ENCODE peak calls at places on chromosomes 6 and 20, in five cellular contexts. J is GM12878, A is Panc1, D is GM23338, Y is upper lobe of left lung. L is an unnamed sample.

GRCh38 chr6:137715589-137716045 is 151.4 kb upstream of the TNFAIP3 start:
- ATAC-seq in J (no peak), A (no peak), D (no peak), Y (no peak), L (peak; percentile 31)

GRCh38 chr6:14360565-14360964 is 243.0 kb downstream of the CD83 start:
- ATAC-seq in J (no peak), A (no peak), D (no peak), Y (no peak), L (no peak)

GRCh38 chr20:11912013-11912663 is 5.6 kb upstream of the BTBD3 start:
- ATAC-seq in J (peak; percentile 80), A (no peak), D (peak; percentile 68), Y (peak; percentile 46), L (no peak)

GRCh38 chr6:509676-510075 is 118.1 kb downstream of the IRF4 start:
- ATAC-seq in J (no peak), A (no peak), D (no peak), Y (no peak), L (no peak)

GRCh38 chr20:2692886-2693285 is 306 bp downstream of the EBF4 start:
- ATAC-seq in J (no peak), A (peak; percentile 18), D (no peak), Y (no peak), L (peak; percentile 30)

GRCh38 chr6:25218346-25218745 is 60.8 kb upstream of the CARMIL1 start:
- ATAC-seq in J (no peak), A (no peak), D (peak; percentile 50), Y (no peak), L (no peak)

GRCh38 chr20:6053776-6054688 is at the start of gene LRRN4:
- ATAC-seq in J (no peak), A (peak; percentile 49), D (peak; percentile 64), Y (peak; percentile 27), L (no peak)

GRCh38 chr20:22921595-22922421 is 113.3 kb upstream of the SSTR4 start:
- ATAC-seq in J (no peak), A (no peak), D (no peak), Y (peak; percentile 51), L (no peak)

GRCh38 chr20:5230544-5230943 is 86.2 kb downstream of the PROKR2 start:
- ATAC-seq in J (no peak), A (no peak), D (no peak), Y (no peak), L (no peak)

GRCh38 chr6:4906293-4906941 is 97.4 kb downstream of the RPP40 start:
- ATAC-seq in J (peak; percentile 48), A (no peak), D (no peak), Y (no peak), L (no peak)

GRCh38 chr6:169167581-169168301 is 85.9 kb downstream of the THBS2 start:
- ATAC-seq in J (no peak), A (peak; percentile 25), D (no peak), Y (peak; percentile 78), L (no peak)

GRCh38 chr20:53608456-53609413 is 15.1 kb upstream of the ZNF217 start:
- ATAC-seq in J (no peak), A (no peak), D (peak; percentile 52), Y (peak; percentile 60), L (no peak)

GRCh38 chr6:166862978-166863530 is 93.3 kb downstream of the RNASET2 start:
- ATAC-seq in J (peak; percentile 63), A (peak; percentile 54), D (peak; percentile 63), Y (peak; percentile 24), L (peak; percentile 40)

GRCh38 chr6:160005861-160006540 is 37.1 kb downstream of the IGF2R start:
- ATAC-seq in J (no peak), A (no peak), D (peak; percentile 79), Y (peak; percentile 81), L (peak; percentile 62)

GRCh38 chr6:83119742-83120300 is 52.4 kb downstream of the DOP1A start:
- ATAC-seq in J (no peak), A (no peak), D (no peak), Y (no peak), L (no peak)

GRCh38 chr6:105917038-105917695 is 169.0 kb upstream of the PRDM1 start:
- ATAC-seq in J (no peak), A (no peak), D (no peak), Y (no peak), L (no peak)

GRCh38 chr6:20180935-20181334 is 31.3 kb downstream of the MBOAT1 start:
- ATAC-seq in J (peak; percentile 95), A (no peak), D (no peak), Y (no peak), L (no peak)

GRCh38 chr6:163707385-163708355 is 293.2 kb downstream of the QKI start:
- ATAC-seq in J (peak; percentile 71), A (no peak), D (no peak), Y (no peak), L (no peak)

GRCh38 chr6:21599074-21599639 is 5.6 kb downstream of the SOX4 start:
- ATAC-seq in J (no peak), A (no peak), D (no peak), Y (no peak), L (no peak)

GRCh38 chr6:21603516-21603952 is 10.0 kb downstream of the SOX4 start:
- ATAC-seq in J (peak; percentile 59), A (no peak), D (no peak), Y (no peak), L (no peak)

GRCh38 chr6:21601932-21602390 is 8.4 kb downstream of the SOX4 start:
- ATAC-seq in J (no peak), A (peak; percentile 42), D (peak; percentile 55), Y (no peak), L (no peak)

GRCh38 chr6:21598662-21599061 is 5.1 kb downstream of the SOX4 start:
- ATAC-seq in J (no peak), A (no peak), D (no peak), Y (no peak), L (no peak)

DNA sequence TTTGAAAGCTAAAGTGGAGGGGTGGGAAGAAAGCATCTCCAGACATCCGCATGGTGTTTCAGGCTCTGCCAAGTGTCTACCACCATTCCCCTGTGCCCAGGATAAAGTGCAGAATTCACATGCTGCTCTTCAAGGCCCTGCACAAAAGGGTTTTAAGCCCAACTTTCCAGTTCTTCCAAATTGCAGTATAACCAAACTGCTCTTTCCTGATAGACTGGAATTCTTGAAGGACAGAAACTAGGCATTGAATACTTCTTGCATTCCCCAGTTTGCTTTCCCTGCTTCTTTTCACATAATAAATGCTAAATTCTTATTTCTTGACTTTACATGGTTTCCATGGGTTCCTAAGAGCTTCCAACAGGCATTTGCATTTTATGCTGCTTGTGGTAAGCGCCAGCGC is 7.8 kb downstream of the SOX4 start:
- ATAC-seq in J (no peak), A (no peak), D (no peak), Y (no peak), L (no peak)
- TF ChIP-seq POLR2AphosphoS5 in J (no peak), A (no peak), D (no peak), Y (no peak), L (no peak)

DNA sequence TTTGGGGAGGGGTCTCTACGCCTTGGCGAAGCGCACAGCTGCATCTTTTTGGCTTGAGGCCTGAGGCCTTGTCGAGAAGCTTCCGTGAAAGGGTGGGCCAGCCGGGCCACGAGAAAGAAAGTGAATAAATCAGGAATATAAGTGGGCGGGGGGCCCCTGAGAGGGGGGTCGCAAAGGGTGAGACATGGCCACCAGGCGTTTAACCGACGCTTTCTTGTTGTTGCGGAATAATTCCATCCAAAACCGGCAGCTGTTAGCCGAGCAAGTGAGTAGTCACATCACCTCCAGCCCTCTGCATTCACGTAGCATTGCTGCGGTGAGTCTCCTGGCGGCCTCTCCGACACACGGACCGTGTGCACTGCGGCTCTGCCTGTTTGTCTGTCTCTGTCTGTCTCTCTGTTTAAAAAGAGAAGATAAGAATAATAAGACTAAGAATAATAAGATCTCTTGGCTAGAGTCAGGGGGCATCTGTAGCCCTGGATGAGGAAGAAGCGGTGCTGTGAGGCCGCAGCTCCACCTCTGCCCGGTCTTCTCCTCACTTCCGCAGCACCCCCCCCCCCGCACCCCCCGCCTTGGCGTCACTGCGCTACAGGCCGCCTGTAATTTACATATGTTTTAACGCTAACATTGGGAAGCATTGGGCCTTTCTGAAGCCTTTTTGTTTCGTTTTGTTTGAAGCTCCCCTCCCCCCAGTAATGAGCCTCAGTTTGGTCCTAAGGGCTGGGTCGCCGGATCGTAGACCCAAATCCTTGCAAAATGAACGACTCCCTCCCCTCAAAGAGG is 931 bp downstream of the STX16 start:
- ATAC-seq in J (peak; percentile 60), A (peak; percentile 56), D (peak; percentile 48), Y (peak; percentile 59), L (no peak)
- TF ChIP-seq POLR2AphosphoS5 in J (peak; percentile 83), A (peak; percentile 54), D (peak; percentile 50), Y (peak; percentile 18), L (peak; percentile 42)

GRCh38 chr20:13424174-13424833 is 203.2 kb downstream of the ISM1 start:
- ATAC-seq in J (no peak), A (no peak), D (no peak), Y (no peak), L (no peak)
- TF ChIP-seq POLR2AphosphoS5 in J (no peak), A (no peak), D (no peak), Y (no peak), L (no peak)

GRCh38 chr20:35171753-35172433 is at the start of gene PROCR:
- ATAC-seq in J (peak; percentile 70), A (peak; percentile 92), D (peak; percentile 81), Y (peak; percentile 95), L (peak; percentile 96)
- TF ChIP-seq POLR2AphosphoS5 in J (no peak), A (no peak), D (no peak), Y (peak; percentile 73), L (no peak)

GRCh38 chr6:3744211-3744900 is 7.2 kb downstream of the PXDC1 start:
- ATAC-seq in J (no peak), A (peak; percentile 31), D (no peak), Y (no peak), L (no peak)

GRCh38 chr6:3743541-3743940 is 8.0 kb downstream of the PXDC1 start:
- ATAC-seq in J (no peak), A (peak; percentile 8), D (no peak), Y (no peak), L (no peak)

GRCh38 chr6:3741477-3741871 is 10.0 kb downstream of the PXDC1 start:
- ATAC-seq in J (no peak), A (no peak), D (peak; percentile 9), Y (no peak), L (no peak)

GRCh38 chr6:3742076-3742425 is 9.5 kb downstream of the PXDC1 start:
- ATAC-seq in J (no peak), A (no peak), D (no peak), Y (no peak), L (no peak)

GRCh38 chr6:3742426-3743344 is 8.8 kb downstream of the PXDC1 start:
- ATAC-seq in J (peak; percentile 87), A (peak; percentile 80), D (peak; percentile 87), Y (peak; percentile 84), L (peak; percentile 67)
- TF ChIP-seq POLR2AphosphoS5 in J (no peak), A (no peak), D (no peak), Y (peak; percentile 26), L (peak; percentile 69)

GRCh38 chr6:149565539-149566371 is 420 bp upstream of the GINM1 start:
- ATAC-seq in J (peak; percentile 86), A (peak; percentile 94), D (peak; percentile 83), Y (peak; percentile 98), L (peak; percentile 97)
- TF ChIP-seq POLR2AphosphoS5 in J (peak; percentile 69), A (no peak), D (no peak), Y (no peak), L (peak; percentile 43)

DNA sequence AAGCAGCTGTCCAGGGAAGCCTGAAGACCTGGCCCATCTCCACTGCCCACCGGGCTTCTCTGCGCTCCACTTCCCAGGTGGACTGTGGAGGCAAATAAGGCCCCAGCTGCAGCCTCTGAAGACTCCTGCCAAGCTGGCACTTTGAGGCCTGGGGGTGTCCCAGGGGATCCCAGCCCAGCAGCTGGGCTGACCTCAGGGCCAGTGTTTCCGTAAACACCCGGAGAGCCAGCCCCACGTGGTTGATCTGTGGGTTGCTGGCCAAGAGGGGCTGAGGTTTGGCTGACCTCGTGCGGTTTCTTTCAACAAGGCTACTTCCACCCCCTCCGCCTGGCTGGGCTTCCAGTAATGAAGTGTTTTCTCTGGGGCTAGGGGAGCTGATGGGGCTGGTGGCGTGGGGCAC is 12.4 kb upstream of the CCN5 start:
- ATAC-seq in J (peak; percentile 88), A (peak; percentile 20), D (no peak), Y (peak; percentile 89), L (peak; percentile 85)
- TF ChIP-seq POLR2AphosphoS5 in J (no peak), A (peak; percentile 38), D (no peak), Y (peak; percentile 77), L (peak; percentile 87)